ENCODE peak calls at places on chromosomes 2 and 18, in ten cellular contexts. One of them, this sample, is unnamed. For H3K27me3, the result is how much of the 10 kb centered on the place peaks cover.

GRCh38 chr2:3076848-3077735 is 300.5 kb downstream of the EIPR1 start:
- DNase-seq in adrenal gland: no peak
- DNase-seq in dorsolateral prefrontal cortex: no peak
- DNase-seq in mammary epithelial cell: no peak
- DNase-seq in fibroblast of lung: no peak
- DNase-seq in upper lobe of right lung: peak
- DNase-seq in AG04450: no peak
- DNase-seq in HepG2: no peak
- DNase-seq in A673: no peak
- DNase-seq in IMR-90: no peak
- DNase-seq in this sample: no peak

GRCh38 chr2:23563673-23564617 is 179.0 kb downstream of the KLHL29 start:
- DNase-seq in fibroblast of lung: peak
- DNase-seq in A673: no peak
- DNase-seq in HepG2: no peak
- DNase-seq in dorsolateral prefrontal cortex: peak
- DNase-seq in upper lobe of right lung: no peak
- DNase-seq in IMR-90: peak
- DNase-seq in mammary epithelial cell: peak
- DNase-seq in adrenal gland: no peak
- DNase-seq in AG04450: peak
- DNase-seq in this sample: peak

GRCh38 chr2:47310801-47311560 is 92.0 kb upstream of the MSH2 start:
- DNase-seq in fibroblast of lung: no peak
- DNase-seq in A673: no peak
- DNase-seq in adrenal gland: no peak
- DNase-seq in IMR-90: no peak
- DNase-seq in AG04450: no peak
- DNase-seq in HepG2: peak
- DNase-seq in dorsolateral prefrontal cortex: peak
- DNase-seq in upper lobe of right lung: no peak
- DNase-seq in mammary epithelial cell: no peak
- DNase-seq in this sample: no peak

GRCh38 chr2:198641161-198641560 is 816.6 kb downstream of the SATB2 start:
- DNase-seq in mammary epithelial cell: no peak
- DNase-seq in HepG2: no peak
- DNase-seq in dorsolateral prefrontal cortex: no peak
- DNase-seq in fibroblast of lung: peak
- DNase-seq in adrenal gland: no peak
- DNase-seq in A673: no peak
- DNase-seq in upper lobe of right lung: no peak
- DNase-seq in IMR-90: peak
- DNase-seq in AG04450: no peak
- DNase-seq in this sample: no peak

GRCh38 chr18:62904396-62905285 is 189.3 kb downstream of the PHLPP1 start:
- DNase-seq in dorsolateral prefrontal cortex: no peak
- DNase-seq in mammary epithelial cell: no peak
- DNase-seq in HepG2: peak
- DNase-seq in upper lobe of right lung: no peak
- DNase-seq in IMR-90: no peak
- DNase-seq in AG04450: no peak
- DNase-seq in A673: no peak
- DNase-seq in adrenal gland: no peak
- DNase-seq in fibroblast of lung: peak
- DNase-seq in this sample: no peak

GRCh38 chr2:227192491-227192890 is 28.1 kb downstream of the COL4A3 start:
- DNase-seq in upper lobe of right lung: no peak
- DNase-seq in IMR-90: no peak
- DNase-seq in HepG2: no peak
- DNase-seq in AG04450: no peak
- DNase-seq in mammary epithelial cell: no peak
- DNase-seq in A673: no peak
- DNase-seq in fibroblast of lung: no peak
- DNase-seq in adrenal gland: no peak
- DNase-seq in dorsolateral prefrontal cortex: no peak
- DNase-seq in this sample: peak

GRCh38 chr2:28544915-28545589 is 49.2 kb downstream of the PLB1 start:
- DNase-seq in fibroblast of lung: no peak
- DNase-seq in dorsolateral prefrontal cortex: no peak
- DNase-seq in A673: no peak
- DNase-seq in HepG2: peak
- DNase-seq in AG04450: no peak
- DNase-seq in IMR-90: peak
- DNase-seq in adrenal gland: peak
- DNase-seq in mammary epithelial cell: peak
- DNase-seq in upper lobe of right lung: no peak
- DNase-seq in this sample: no peak

GRCh38 chr2:153864022-153864421 is 7.7 kb upstream of the GALNT13 start:
- DNase-seq in A673: no peak
- DNase-seq in AG04450: no peak
- DNase-seq in dorsolateral prefrontal cortex: no peak
- DNase-seq in fibroblast of lung: no peak
- DNase-seq in mammary epithelial cell: no peak
- DNase-seq in adrenal gland: no peak
- DNase-seq in upper lobe of right lung: no peak
- DNase-seq in HepG2: no peak
- DNase-seq in IMR-90: no peak
- DNase-seq in this sample: no peak

GRCh38 chr2:11663427-11663826 is 6.6 kb downstream of the NTSR2 start:
- DNase-seq in mammary epithelial cell: no peak
- DNase-seq in fibroblast of lung: peak
- DNase-seq in AG04450: no peak
- DNase-seq in upper lobe of right lung: no peak
- DNase-seq in IMR-90: peak
- DNase-seq in HepG2: no peak
- DNase-seq in dorsolateral prefrontal cortex: no peak
- DNase-seq in A673: no peak
- DNase-seq in adrenal gland: no peak
- DNase-seq in this sample: no peak

DNA sequence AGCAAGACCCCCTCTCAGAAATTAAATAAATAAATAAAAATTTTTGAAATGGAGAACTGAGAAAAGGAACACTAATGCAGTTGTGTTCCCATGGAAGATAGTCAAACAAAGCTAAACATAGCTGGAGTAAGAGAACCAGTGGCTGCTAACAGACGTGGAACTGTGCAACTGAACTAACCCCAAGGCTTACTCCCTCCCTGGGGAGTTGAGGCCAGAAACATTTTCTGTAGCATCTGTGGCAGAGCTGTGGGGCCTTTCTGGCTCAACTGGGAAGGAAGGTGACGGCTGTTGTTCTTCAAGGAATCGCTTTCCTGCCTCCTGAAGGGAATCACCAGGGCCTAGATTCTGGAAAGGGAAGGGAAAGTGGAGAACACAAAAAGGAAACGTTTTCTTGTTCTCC is 53.9 kb upstream of the B3GNT2 start:
- DNase-seq in AG04450: no peak
- DNase-seq in upper lobe of right lung: no peak
- DNase-seq in adrenal gland: no peak
- DNase-seq in fibroblast of lung: no peak
- DNase-seq in dorsolateral prefrontal cortex: no peak
- DNase-seq in mammary epithelial cell: no peak
- DNase-seq in A673: no peak
- DNase-seq in IMR-90: no peak
- DNase-seq in HepG2: no peak
- DNase-seq in this sample: no peak
- H3K27ac ChIP-seq in AG04450: no peak
- H3K27ac ChIP-seq in upper lobe of right lung: no peak
- H3K27ac ChIP-seq in adrenal gland: no peak
- H3K27ac ChIP-seq in fibroblast of lung: no peak
- H3K27ac ChIP-seq in dorsolateral prefrontal cortex: no peak
- H3K27ac ChIP-seq in mammary epithelial cell: no peak
- H3K27ac ChIP-seq in A673: no peak
- H3K27ac ChIP-seq in IMR-90: no peak
- H3K27ac ChIP-seq in HepG2: no peak
- H3K27ac ChIP-seq in this sample: no peak

GRCh38 chr2:177817300-177817699 is 255.3 kb downstream of the PDE11A start:
- DNase-seq in IMR-90: no peak
- DNase-seq in A673: no peak
- DNase-seq in AG04450: no peak
- DNase-seq in upper lobe of right lung: no peak
- DNase-seq in fibroblast of lung: no peak
- DNase-seq in HepG2: no peak
- DNase-seq in dorsolateral prefrontal cortex: no peak
- DNase-seq in mammary epithelial cell: no peak
- DNase-seq in adrenal gland: no peak
- DNase-seq in this sample: no peak

GRCh38 chr2:177808984-177809809 is 263.4 kb downstream of the PDE11A start:
- DNase-seq in HepG2: no peak
- DNase-seq in IMR-90: no peak
- DNase-seq in adrenal gland: no peak
- DNase-seq in fibroblast of lung: no peak
- DNase-seq in dorsolateral prefrontal cortex: no peak
- DNase-seq in upper lobe of right lung: no peak
- DNase-seq in AG04450: no peak
- DNase-seq in A673: no peak
- DNase-seq in mammary epithelial cell: no peak
- DNase-seq in this sample: no peak

GRCh38 chr2:177818412-177818811 is 254.2 kb downstream of the PDE11A start:
- DNase-seq in AG04450: no peak
- DNase-seq in adrenal gland: no peak
- DNase-seq in HepG2: no peak
- DNase-seq in IMR-90: no peak
- DNase-seq in upper lobe of right lung: no peak
- DNase-seq in A673: no peak
- DNase-seq in dorsolateral prefrontal cortex: no peak
- DNase-seq in fibroblast of lung: no peak
- DNase-seq in mammary epithelial cell: no peak
- DNase-seq in this sample: no peak

GRCh38 chr2:177816740-177817139 is 255.8 kb downstream of the PDE11A start:
- DNase-seq in mammary epithelial cell: no peak
- DNase-seq in adrenal gland: no peak
- DNase-seq in A673: no peak
- DNase-seq in IMR-90: no peak
- DNase-seq in AG04450: no peak
- DNase-seq in HepG2: no peak
- DNase-seq in fibroblast of lung: no peak
- DNase-seq in dorsolateral prefrontal cortex: no peak
- DNase-seq in upper lobe of right lung: no peak
- DNase-seq in this sample: no peak

DNA sequence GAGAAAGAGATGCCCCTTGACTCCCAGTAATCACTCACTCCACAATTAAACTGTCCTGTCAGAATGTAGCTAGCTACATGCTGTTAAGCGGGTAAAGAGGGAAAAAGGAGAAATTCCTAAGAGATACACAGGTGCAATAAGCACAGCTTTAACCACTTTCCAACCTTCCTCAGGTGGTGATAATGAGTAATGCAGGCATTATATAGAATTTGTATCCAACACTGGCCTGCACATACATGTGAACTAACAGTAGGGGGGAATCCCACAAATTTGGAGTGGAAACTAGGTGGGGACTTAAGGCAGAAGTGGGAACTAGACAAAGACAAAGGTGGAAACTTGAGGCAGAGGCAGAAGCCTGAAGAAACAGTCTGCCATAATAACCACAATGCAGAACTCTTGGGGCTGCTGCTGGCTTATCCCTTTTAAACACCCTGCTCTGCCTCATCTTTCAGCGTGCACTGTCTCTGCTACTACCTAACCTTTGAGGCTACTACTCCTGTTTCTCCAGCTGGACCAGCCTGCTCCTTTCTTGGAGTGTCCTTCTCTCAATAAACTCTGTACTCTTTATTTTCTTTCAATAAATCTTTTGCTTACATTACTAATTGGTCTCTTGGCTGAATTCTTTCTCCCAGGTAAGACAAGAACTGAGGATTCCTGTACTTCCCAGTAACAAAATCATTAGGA is 259.7 kb downstream of the PDE11A start:
- DNase-seq in dorsolateral prefrontal cortex: no peak
- DNase-seq in upper lobe of right lung: no peak
- DNase-seq in adrenal gland: no peak
- DNase-seq in AG04450: no peak
- DNase-seq in HepG2: no peak
- DNase-seq in A673: no peak
- DNase-seq in fibroblast of lung: no peak
- DNase-seq in IMR-90: no peak
- DNase-seq in mammary epithelial cell: no peak
- DNase-seq in this sample: no peak
- TF ChIP-seq CTCF in dorsolateral prefrontal cortex: no peak
- TF ChIP-seq CTCF in upper lobe of right lung: no peak
- TF ChIP-seq CTCF in adrenal gland: no peak
- TF ChIP-seq CTCF in AG04450: no peak
- TF ChIP-seq CTCF in HepG2: no peak
- TF ChIP-seq CTCF in A673: no peak
- TF ChIP-seq CTCF in fibroblast of lung: no peak
- TF ChIP-seq CTCF in IMR-90: no peak
- TF ChIP-seq CTCF in mammary epithelial cell: peak
- TF ChIP-seq CTCF in this sample: no peak

DNA sequence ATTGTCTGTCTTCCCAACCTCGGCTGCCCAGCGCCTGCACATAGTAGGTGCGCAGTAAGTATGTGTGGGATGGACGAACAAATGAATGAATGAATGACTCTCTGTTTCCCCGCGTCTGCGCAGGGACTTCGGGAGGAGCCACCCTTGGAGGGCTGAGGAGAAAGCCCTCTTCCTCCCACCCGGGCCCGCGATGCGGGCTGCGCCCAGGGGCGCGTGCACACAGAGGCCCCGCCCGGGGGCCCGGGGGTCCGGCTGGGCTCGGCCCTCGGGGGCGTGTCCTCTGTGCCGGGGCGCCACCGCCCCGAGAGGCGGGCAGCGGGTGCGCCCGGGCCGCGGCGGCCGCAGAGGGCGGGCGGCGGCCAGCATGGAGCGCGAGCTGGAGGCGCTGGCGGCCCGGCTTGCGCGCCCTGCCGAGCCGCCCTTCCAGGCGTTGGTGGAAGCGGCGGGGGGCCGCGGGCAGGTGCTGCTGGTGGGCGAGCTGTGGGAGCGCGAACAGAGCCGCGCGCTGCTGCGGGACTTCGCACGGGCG is at the start of gene C2orf72:
- DNase-seq in AG04450: no peak
- DNase-seq in IMR-90: no peak
- DNase-seq in HepG2: no peak
- DNase-seq in dorsolateral prefrontal cortex: no peak
- DNase-seq in A673: no peak
- DNase-seq in upper lobe of right lung: no peak
- DNase-seq in fibroblast of lung: no peak
- DNase-seq in adrenal gland: no peak
- DNase-seq in mammary epithelial cell: no peak
- DNase-seq in this sample: no peak
- H3K27me3 ChIP-seq in AG04450: half or more
- H3K27me3 ChIP-seq in IMR-90: half or more
- H3K27me3 ChIP-seq in HepG2: under half
- H3K27me3 ChIP-seq in dorsolateral prefrontal cortex: under half
- H3K27me3 ChIP-seq in A673: half or more
- H3K27me3 ChIP-seq in upper lobe of right lung: half or more
- H3K27me3 ChIP-seq in fibroblast of lung: under half
- H3K27me3 ChIP-seq in adrenal gland: under half
- H3K27me3 ChIP-seq in mammary epithelial cell: under half
- H3K27me3 ChIP-seq in this sample: under half

DNA sequence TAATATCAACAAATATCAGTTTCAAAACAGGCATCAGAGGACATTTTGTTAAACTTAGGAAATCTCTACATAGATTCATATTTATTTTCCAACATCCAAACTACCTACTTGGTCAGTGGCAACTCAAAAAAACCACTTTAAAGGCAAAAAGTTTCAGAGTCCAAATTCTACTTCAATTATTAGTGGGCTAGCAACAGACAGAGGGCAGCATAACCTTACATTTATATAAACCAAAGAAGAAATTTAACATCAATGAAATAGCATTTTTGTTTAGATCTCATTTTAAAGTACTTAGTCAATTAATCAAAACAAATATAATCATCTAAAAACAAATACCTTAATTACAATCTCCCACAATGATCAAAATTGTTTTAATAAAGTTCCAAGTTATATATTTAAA is 33.3 kb downstream of the RTTN start:
- DNase-seq in HepG2: no peak
- DNase-seq in dorsolateral prefrontal cortex: no peak
- DNase-seq in A673: peak
- DNase-seq in upper lobe of right lung: no peak
- DNase-seq in AG04450: no peak
- DNase-seq in mammary epithelial cell: no peak
- DNase-seq in IMR-90: peak
- DNase-seq in fibroblast of lung: peak
- DNase-seq in adrenal gland: no peak
- DNase-seq in this sample: no peak
- H3K27ac ChIP-seq in HepG2: no peak
- H3K27ac ChIP-seq in dorsolateral prefrontal cortex: no peak
- H3K27ac ChIP-seq in A673: no peak
- H3K27ac ChIP-seq in upper lobe of right lung: no peak
- H3K27ac ChIP-seq in AG04450: no peak
- H3K27ac ChIP-seq in mammary epithelial cell: no peak
- H3K27ac ChIP-seq in IMR-90: no peak
- H3K27ac ChIP-seq in fibroblast of lung: no peak
- H3K27ac ChIP-seq in adrenal gland: no peak
- H3K27ac ChIP-seq in this sample: no peak

This sample was measured in brain microvascular endothelial cell.